ENCODE peak calls at places on chromosomes 11 and 22, in six cellular contexts. F, N, J, Y, T and I are unnamed samples.

GRCh38 chr11:2419638-2420501 is 19.3 kb downstream of the TSSC4 start:
- DNase-seq in Y (peak; percentile 74), J (no peak), N (peak; percentile 72), F (peak; percentile 79), T (peak; percentile 73), I (peak; percentile 86)

GRCh38 chr22:31956360-31956759 is 12.0 kb downstream of the YWHAH start:
- DNase-seq in F (no peak), Y (no peak), J (no peak), N (no peak), T (no peak), I (no peak)

GRCh38 chr22:27213766-27214581 is 556.6 kb downstream of the MIAT start:
- DNase-seq in J (no peak), T (no peak), F (no peak), N (peak; percentile 55), Y (peak; percentile 52), I (peak; percentile 84)

GRCh38 chr11:97107604-97108003 is 717.8 kb downstream of the JRKL start:
- DNase-seq in T (no peak), F (no peak), J (no peak), N (no peak), Y (no peak), I (no peak)

GRCh38 chr11:114250993-114251796 is 45.0 kb upstream of the NNMT start:
- DNase-seq in F (no peak), Y (peak; percentile 53), J (no peak), T (no peak), N (no peak), I (peak; percentile 66)

GRCh38 chr11:17719028-17719939 is at the start of gene MYOD1:
- DNase-seq in F (no peak), J (no peak), Y (peak; percentile 5), T (no peak), N (no peak), I (peak; percentile 85)

GRCh38 chr11:117771197-117771596 is 25.8 kb downstream of the DSCAML1 start:
- DNase-seq in F (no peak), Y (no peak), N (no peak), T (no peak), J (no peak), I (no peak)

GRCh38 chr22:45166935-45167334 is 3.2 kb downstream of the NUP50 start:
- DNase-seq in T (no peak), F (no peak), Y (no peak), J (no peak), N (no peak), I (no peak)

GRCh38 chr11:2217211-2218081 is 45.8 kb upstream of the TH start:
- DNase-seq in F (no peak), J (no peak), T (no peak), N (no peak), Y (no peak), I (no peak)

GRCh38 chr11:58330861-58331260 is 28.0 kb downstream of the OR5B17 start:
- DNase-seq in T (no peak), J (no peak), Y (peak; percentile 51), F (no peak), N (peak; percentile 80), I (no peak)

GRCh38 chr11:71309611-71310010 is 57.2 kb upstream of the SHANK2 start:
- DNase-seq in T (no peak), F (no peak), N (no peak), Y (no peak), J (no peak), I (no peak)

GRCh38 chr11:72813740-72814138 is 472 bp upstream of the ATG16L2 start:
- DNase-seq in N (peak; percentile 66), T (peak; percentile 78), J (no peak), F (peak; percentile 92), Y (peak; percentile 68), I (peak; percentile 89)